ENCODE peak calls at places on chromosomes 13 and 19, in nine cellular contexts. B is Calu3, V is tibial nerve, Y is GM12865, O is Caco-2, F is mucosa of descending colon, L is heart right ventricle, Q is esophagus squamous epithelium, J is breast epithelium. P is an unnamed sample.

GRCh38 chr13:34931572-34931971 is 10.5 kb upstream of the NBEA start:
- DNase-seq in B (no peak), V (no peak), Y (no peak), O (no peak), F (no peak), L (no peak), Q (no peak), J (no peak), P (no peak)

GRCh38 chr13:94416454-94417080 is 62.9 kb downstream of the DCT start:
- DNase-seq in B (no peak), V (no peak), Y (peak), O (peak), F (no peak), L (no peak), Q (no peak), J (no peak), P (no peak)

GRCh38 chr13:110015253-110015652 is 228.9 kb upstream of the IRS2 start:
- DNase-seq in B (no peak), V (no peak), Y (no peak), O (no peak), F (no peak), L (no peak), Q (no peak), J (peak), P (no peak)

GRCh38 chr19:7506385-7507328 is 9.2 kb upstream of the ZNF358 start:
- DNase-seq in B (peak), V (peak), Y (peak), O (peak), F (peak), L (peak), Q (peak), J (peak), P (no peak)

GRCh38 chr13:41496420-41497234 is 39.3 kb downstream of the RGCC start:
- DNase-seq in B (no peak), V (no peak), Y (no peak), O (no peak), F (no peak), L (no peak), Q (no peak), J (no peak), P (no peak)

GRCh38 chr19:50803633-50804419 is 13.6 kb downstream of the ACP4 start:
- DNase-seq in B (no peak), V (no peak), Y (peak), O (no peak), F (no peak), L (peak), Q (no peak), J (peak), P (no peak)

GRCh38 chr13:42041684-42042035 is 6.8 kb upstream of the DGKH start:
- DNase-seq in B (peak), V (peak), Y (peak), O (peak), F (peak), L (peak), Q (no peak), J (peak), P (no peak)

GRCh38 chr13:72384879-72385278 is 342.6 kb downstream of the MZT1 start:
- DNase-seq in B (no peak), V (peak), Y (no peak), O (no peak), F (no peak), L (no peak), Q (no peak), J (no peak), P (no peak)

GRCh38 chr19:33273065-33273736 is 29.1 kb downstream of the CEBPA start:
- DNase-seq in B (no peak), V (no peak), Y (no peak), O (no peak), F (no peak), L (no peak), Q (no peak), J (no peak), P (no peak)

GRCh38 chr13:76610819-76611415 is 275.3 kb downstream of the KCTD12 start:
- DNase-seq in B (no peak), V (no peak), Y (no peak), O (no peak), F (no peak), L (no peak), Q (no peak), J (no peak), P (no peak)

GRCh38 chr13:36029171-36029570 is 102.0 kb downstream of the DCLK1 start:
- DNase-seq in B (no peak), V (no peak), Y (no peak), O (no peak), F (no peak), L (no peak), Q (no peak), J (no peak), P (no peak)

GRCh38 chr13:80224468-80224867 is 116.5 kb downstream of the SPRY2 start:
- DNase-seq in B (no peak), V (no peak), Y (no peak), O (no peak), F (no peak), L (no peak), Q (no peak), J (no peak), P (no peak)

GRCh38 chr19:23116802-23117571 is at the start of gene ZNF730:
- DNase-seq in B (no peak), V (no peak), Y (peak), O (no peak), F (peak), L (peak), Q (no peak), J (no peak), P (no peak)

GRCh38 chr13:51831519-51831918 is 13.5 kb downstream of the TMEM272 start:
- DNase-seq in B (no peak), V (no peak), Y (no peak), O (no peak), F (no peak), L (no peak), Q (no peak), J (no peak), P (no peak)

GRCh38 chr13:35838356-35838755 is 292.8 kb downstream of the DCLK1 start:
- DNase-seq in B (no peak), V (no peak), Y (no peak), O (no peak), F (no peak), L (no peak), Q (no peak), J (no peak), P (no peak)

GRCh38 chr13:61045197-61045596 is 370.5 kb downstream of the PCDH20 start:
- DNase-seq in B (no peak), V (no peak), Y (peak), O (no peak), F (no peak), L (no peak), Q (no peak), J (no peak), P (no peak)

GRCh38 chr19:28324275-28325060 is 888.5 kb downstream of the UQCRFS1 start:
- DNase-seq in B (no peak), V (no peak), Y (no peak), O (no peak), F (no peak), L (no peak), Q (no peak), J (no peak), P (no peak)

GRCh38 chr13:36818483-36819063 is 449 bp upstream of the RFXAP start:
- DNase-seq in B (no peak), V (peak), Y (no peak), O (no peak), F (no peak), L (no peak), Q (no peak), J (no peak), P (no peak)

GRCh38 chr19:38559428-38560401 is 58.0 kb downstream of the MAP4K1 start:
- DNase-seq in B (no peak), V (no peak), Y (peak), O (no peak), F (no peak), L (no peak), Q (no peak), J (peak), P (no peak)

GRCh38 chr19:10294368-10294697 is 4.6 kb downstream of the ICAM5 start:
- DNase-seq in B (no peak), V (no peak), Y (no peak), O (no peak), F (peak), L (no peak), Q (no peak), J (no peak), P (no peak)

GRCh38 chr19:18896421-18896841 is 473 bp upstream of the CERS1 start:
- DNase-seq in B (no peak), V (no peak), Y (no peak), O (no peak), F (peak), L (no peak), Q (no peak), J (no peak), P (no peak)

GRCh38 chr19:6760606-6761005 is 6.6 kb downstream of the SH2D3A start:
- DNase-seq in B (no peak), V (no peak), Y (no peak), O (no peak), F (no peak), L (no peak), Q (no peak), J (no peak), P (no peak)

GRCh38 chr19:13155472-13156284 is 5.5 kb downstream of the IER2 start:
- DNase-seq in B (peak), V (peak), Y (peak), O (peak), F (peak), L (peak), Q (peak), J (peak), P (peak)

GRCh38 chr13:99626461-99627082 is 125.3 kb downstream of the TM9SF2 start:
- DNase-seq in B (no peak), V (peak), Y (no peak), O (no peak), F (no peak), L (no peak), Q (no peak), J (no peak), P (no peak)

GRCh38 chr13:75715598-75716523 is 79.7 kb downstream of the LMO7 start:
- DNase-seq in B (no peak), V (no peak), Y (peak), O (no peak), F (no peak), L (no peak), Q (no peak), J (no peak), P (no peak)

GRCh38 chr13:25980255-25980654 is 71.6 kb downstream of the SHISA2 start:
- DNase-seq in B (peak), V (no peak), Y (no peak), O (no peak), F (no peak), L (no peak), Q (no peak), J (no peak), P (no peak)

GRCh38 chr13:107534548-107534947 is 680.8 kb downstream of the LIG4 start:
- DNase-seq in B (no peak), V (no peak), Y (no peak), O (no peak), F (no peak), L (no peak), Q (no peak), J (no peak), P (no peak)

GRCh38 chr13:50158385-50159165 is 143.3 kb downstream of the KCNRG start:
- DNase-seq in B (no peak), V (no peak), Y (peak), O (no peak), F (no peak), L (no peak), Q (no peak), J (no peak), P (no peak)

GRCh38 chr13:57353831-57354230 is 186.8 kb downstream of the PRR20E start:
- DNase-seq in B (no peak), V (no peak), Y (no peak), O (no peak), F (no peak), L (no peak), Q (no peak), J (no peak), P (no peak)

GRCh38 chr13:97134364-97135095 is 87.6 kb upstream of the MBNL2 start:
- DNase-seq in B (no peak), V (no peak), Y (no peak), O (no peak), F (no peak), L (no peak), Q (no peak), J (no peak), P (no peak)
- TF ChIP-seq CTCF in B (no peak), V (no peak), Y (no peak), O (no peak), F (no peak), L (no peak), Q (no peak), J (no peak), P (no peak)

GRCh38 chr19:2269244-2270156 is 12.5 kb downstream of the PEAK3 start:
- DNase-seq in B (peak), V (peak), Y (peak), O (peak), F (peak), L (peak), Q (peak), J (peak), P (peak)
- TF ChIP-seq CTCF in B (no peak), V (no peak), Y (no peak), O (no peak), F (peak), L (no peak), Q (no peak), J (peak), P (no peak)

GRCh38 chr19:11752244-11752736 is 13.5 kb upstream of the ZNF823 start:
- DNase-seq in B (no peak), V (no peak), Y (no peak), O (no peak), F (no peak), L (no peak), Q (no peak), J (no peak), P (no peak)
- TF ChIP-seq CTCF in B (no peak), V (no peak), Y (no peak), O (no peak), F (no peak), L (no peak), Q (no peak), J (no peak), P (no peak)

GRCh38 chr13:112977525-112977924 is 8.5 kb downstream of the MCF2L start:
- DNase-seq in B (no peak), V (no peak), Y (no peak), O (no peak), F (no peak), L (no peak), Q (no peak), J (no peak), P (no peak)
- TF ChIP-seq CTCF in B (no peak), V (no peak), Y (no peak), O (no peak), F (no peak), L (no peak), Q (no peak), J (no peak), P (no peak)

GRCh38 chr19:45102481-45102880 is 9.5 kb downstream of the PPP1R37 start:
- DNase-seq in B (no peak), V (no peak), Y (no peak), O (no peak), F (no peak), L (no peak), Q (no peak), J (no peak), P (no peak)

GRCh38 chr19:45101796-45102195 is 8.8 kb downstream of the PPP1R37 start:
- DNase-seq in B (no peak), V (no peak), Y (no peak), O (no peak), F (no peak), L (no peak), Q (no peak), J (no peak), P (no peak)

GRCh38 chr19:45103200-45103624 is 10.2 kb downstream of the PPP1R37 start:
- DNase-seq in B (no peak), V (no peak), Y (peak), O (no peak), F (no peak), L (no peak), Q (no peak), J (no peak), P (no peak)

GRCh38 chr19:45104658-45105384 is 11.8 kb downstream of the PPP1R37 start:
- DNase-seq in B (no peak), V (no peak), Y (peak), O (no peak), F (no peak), L (no peak), Q (no peak), J (no peak), P (no peak)

DNA sequence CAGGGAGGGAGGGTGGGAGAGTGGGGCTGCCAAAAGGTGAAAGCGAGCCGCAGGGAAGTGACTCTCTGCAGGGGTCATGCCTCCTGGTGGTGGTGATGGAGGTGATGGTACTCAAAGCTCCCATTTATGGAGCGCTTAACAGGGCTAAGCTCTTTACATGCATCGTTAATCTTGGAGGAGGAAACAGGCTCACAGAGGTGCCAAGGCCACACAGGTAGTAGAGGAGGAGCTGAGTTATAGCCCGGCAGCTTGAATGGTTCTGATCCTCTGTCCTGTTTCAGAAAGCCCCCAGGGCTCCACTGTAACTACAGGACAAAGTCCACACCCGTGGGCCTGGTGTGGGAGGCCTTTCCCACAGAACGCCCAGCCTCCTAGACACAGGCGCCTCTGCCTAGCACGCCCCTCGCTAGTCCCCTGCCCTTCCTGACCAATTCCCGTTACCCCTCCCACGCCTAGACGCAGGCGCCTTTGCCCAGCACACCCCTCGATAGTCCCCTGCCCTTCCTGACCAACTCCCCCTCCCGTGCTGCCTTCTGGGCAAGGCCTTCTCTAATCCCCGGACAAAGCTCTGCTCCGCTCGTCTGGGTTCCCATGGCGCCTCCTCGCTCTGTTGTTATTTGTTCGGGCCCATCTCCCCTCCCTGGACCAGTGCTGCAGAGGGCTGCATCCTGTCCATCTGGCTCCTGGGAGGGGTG is 10.8 kb downstream of the PPP1R37 start:
- DNase-seq in B (no peak), V (no peak), Y (no peak), O (peak), F (no peak), L (peak), Q (no peak), J (no peak), P (peak)
- TF ChIP-seq CTCF in B (no peak), V (no peak), Y (peak), O (no peak), F (no peak), L (no peak), Q (no peak), J (no peak), P (peak)

DNA sequence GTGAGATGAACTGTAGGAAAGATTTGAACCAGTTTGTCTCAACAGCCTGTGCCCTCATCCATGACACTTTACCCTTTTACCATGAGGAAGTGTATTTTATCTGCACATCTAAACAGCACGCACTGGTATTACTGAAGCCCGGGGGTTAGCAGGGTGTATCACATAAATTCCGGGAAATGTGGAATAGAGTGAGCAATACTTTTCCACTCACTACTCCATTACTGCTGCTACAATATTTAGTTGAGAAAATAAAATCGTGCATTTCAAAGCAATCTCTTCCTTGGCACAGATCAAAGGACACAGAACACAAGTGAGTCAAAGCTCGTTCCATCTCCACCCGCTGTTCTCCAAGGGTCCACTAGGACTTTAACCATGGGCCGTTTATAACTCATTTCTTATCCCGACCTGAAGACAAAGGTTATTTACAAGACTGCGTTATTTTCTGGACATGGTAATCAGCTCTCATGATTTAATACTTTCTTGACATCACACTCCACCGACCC is 35.2 kb downstream of the STK24 start:
- DNase-seq in B (no peak), V (no peak), Y (no peak), O (no peak), F (no peak), L (no peak), Q (no peak), J (no peak), P (no peak)
- TF ChIP-seq CTCF in B (no peak), V (no peak), Y (no peak), O (peak), F (no peak), L (no peak), Q (no peak), J (no peak), P (no peak)

DNA sequence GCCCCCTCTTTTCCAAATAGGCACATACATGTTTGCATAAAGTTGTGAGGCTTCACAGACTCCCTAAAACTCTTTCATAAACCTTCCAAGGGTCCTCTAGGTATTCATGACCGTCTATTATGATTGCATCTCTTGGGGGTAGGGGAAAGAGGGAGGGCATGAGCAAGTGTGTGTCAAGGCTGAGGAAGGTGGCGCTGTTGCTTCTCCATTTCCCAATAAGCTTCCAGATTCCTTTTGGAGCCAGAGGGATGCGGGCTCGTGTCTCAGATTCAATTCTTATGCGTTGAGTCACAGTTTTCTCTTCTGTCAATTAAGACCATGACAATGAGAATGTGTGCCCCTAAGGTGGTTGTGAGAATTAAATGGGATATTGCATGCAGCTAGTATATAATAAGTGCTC is 51.0 kb upstream of the CYP2A7 start:
- DNase-seq in B (no peak), V (no peak), Y (no peak), O (no peak), F (no peak), L (no peak), Q (no peak), J (no peak), P (no peak)
- TF ChIP-seq CTCF in B (no peak), V (no peak), Y (no peak), O (no peak), F (no peak), L (no peak), Q (no peak), J (no peak), P (no peak)

GRCh38 chr13:19890030-19890429 is 26.6 kb upstream of the ZMYM5 start:
- DNase-seq in B (no peak), V (no peak), Y (no peak), O (no peak), F (no peak), L (no peak), Q (no peak), J (no peak), P (no peak)

DNA sequence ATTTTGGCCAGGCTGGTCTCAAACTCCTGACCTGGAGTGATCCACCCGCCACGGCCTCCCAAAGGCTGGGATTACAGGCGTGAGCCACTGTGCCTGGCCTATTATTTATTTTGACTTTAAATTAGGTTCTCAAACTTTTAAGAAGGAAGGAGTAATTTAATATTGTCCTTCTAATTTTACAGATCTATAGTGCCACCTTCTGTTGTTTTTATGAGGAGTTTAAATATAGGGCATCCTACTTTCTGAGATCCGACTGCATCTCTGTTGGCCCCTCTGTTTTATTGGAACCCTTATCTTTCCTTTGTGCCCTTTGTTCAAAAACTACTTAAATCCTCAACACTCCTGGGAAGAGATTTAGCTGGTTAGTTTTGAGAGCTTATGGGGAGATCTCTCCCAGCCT is 25.4 kb upstream of the ZMYM5 start:
- DNase-seq in B (no peak), V (no peak), Y (no peak), O (no peak), F (no peak), L (no peak), Q (no peak), J (no peak), P (no peak)
- TF ChIP-seq CTCF in B (no peak), V (no peak), Y (peak), O (peak), F (no peak), L (peak), Q (no peak), J (no peak), P (peak)

P was measured in D721Med.